ENCODE peak calls at places on chromosomes 6 and 20, in four cellular contexts. One of them, this sample, is unnamed.

GRCh38 chr6:140174509-140174908 is 800.1 kb upstream of the CITED2 start:
- DNase-seq in HepG2: no peak
- DNase-seq in GM12878: no peak
- DNase-seq in K562: no peak
- DNase-seq in this sample: no peak

GRCh38 chr20:17895641-17896246 is 72.8 kb downstream of the SNX5 start:
- DNase-seq in HepG2: no peak
- DNase-seq in GM12878: peak
- DNase-seq in K562: peak
- DNase-seq in this sample: peak

GRCh38 chr6:138572885-138573284 is 73.6 kb upstream of the NHSL1 start:
- DNase-seq in HepG2: no peak
- DNase-seq in GM12878: no peak
- DNase-seq in K562: no peak
- DNase-seq in this sample: no peak

GRCh38 chr6:156662025-156662445 is 115.1 kb upstream of the ARID1B start:
- DNase-seq in HepG2: peak
- DNase-seq in GM12878: no peak
- DNase-seq in K562: peak
- DNase-seq in this sample: no peak

GRCh38 chr6:25883536-25883935 is 9.5 kb upstream of the SLC17A3 start:
- DNase-seq in HepG2: no peak
- DNase-seq in GM12878: no peak
- DNase-seq in K562: no peak
- DNase-seq in this sample: no peak

GRCh38 chr6:139981066-139981624 is 606.7 kb upstream of the CITED2 start:
- DNase-seq in HepG2: no peak
- DNase-seq in GM12878: no peak
- DNase-seq in K562: no peak
- DNase-seq in this sample: no peak

GRCh38 chr20:42530855-42531674 is 658.6 kb downstream of the PTPRT start:
- DNase-seq in HepG2: peak
- DNase-seq in GM12878: no peak
- DNase-seq in K562: peak
- DNase-seq in this sample: peak

GRCh38 chr6:43516697-43517502 is at the start of the genes POLR1C and YIPF3:
- DNase-seq in HepG2: peak
- DNase-seq in GM12878: peak
- DNase-seq in K562: peak
- DNase-seq in this sample: peak

GRCh38 chr6:134720353-134721094 is 229.4 kb downstream of the ALDH8A1 start:
- DNase-seq in HepG2: no peak
- DNase-seq in GM12878: no peak
- DNase-seq in K562: no peak
- DNase-seq in this sample: no peak

GRCh38 chr20:20362774-20363435 is 5.0 kb upstream of the INSM1 start:
- DNase-seq in HepG2: no peak
- DNase-seq in GM12878: no peak
- DNase-seq in K562: no peak
- DNase-seq in this sample: peak

GRCh38 chr20:14775778-14776177 is 438.4 kb upstream of the FLRT3 start:
- DNase-seq in HepG2: peak
- DNase-seq in GM12878: no peak
- DNase-seq in K562: no peak
- DNase-seq in this sample: no peak

GRCh38 chr6:21141616-21142303 is 451.8 kb upstream of the SOX4 start:
- DNase-seq in HepG2: peak
- DNase-seq in GM12878: no peak
- DNase-seq in K562: no peak
- DNase-seq in this sample: no peak

GRCh38 chr6:106512958-106513480 is 116.3 kb downstream of the RTN4IP1 start:
- DNase-seq in HepG2: no peak
- DNase-seq in GM12878: no peak
- DNase-seq in K562: no peak
- DNase-seq in this sample: no peak

GRCh38 chr6:18501313-18502013 is 114.3 kb downstream of the RNF144B start:
- DNase-seq in HepG2: no peak
- DNase-seq in GM12878: no peak
- DNase-seq in K562: no peak
- DNase-seq in this sample: no peak

GRCh38 chr20:13839421-13840092 is 54.7 kb downstream of the NDUFAF5 start:
- DNase-seq in HepG2: no peak
- DNase-seq in GM12878: no peak
- DNase-seq in K562: no peak
- DNase-seq in this sample: no peak

GRCh38 chr20:32304121-32304520 is 26.7 kb downstream of the KIF3B start:
- DNase-seq in HepG2: no peak
- DNase-seq in GM12878: no peak
- DNase-seq in K562: no peak
- DNase-seq in this sample: no peak

GRCh38 chr20:6489361-6490154 is 277.9 kb upstream of the BMP2 start:
- DNase-seq in HepG2: peak
- DNase-seq in GM12878: no peak
- DNase-seq in K562: no peak
- DNase-seq in this sample: no peak

GRCh38 chr6:26743941-26744699 is 84.6 kb upstream of the ZNF322 start:
- DNase-seq in HepG2: no peak
- DNase-seq in GM12878: no peak
- DNase-seq in K562: peak
- DNase-seq in this sample: no peak

GRCh38 chr6:138545621-138545980 is 46.3 kb upstream of the NHSL1 start:
- DNase-seq in HepG2: no peak
- DNase-seq in GM12878: no peak
- DNase-seq in K562: no peak
- DNase-seq in this sample: no peak

GRCh38 chr6:82840571-82840970 is 225.1 kb downstream of the UBE3D start:
- DNase-seq in HepG2: no peak
- DNase-seq in GM12878: no peak
- DNase-seq in K562: no peak
- DNase-seq in this sample: no peak

GRCh38 chr20:4685923-4686221 is 35.8 kb upstream of the PRND start:
- DNase-seq in HepG2: no peak
- DNase-seq in GM12878: no peak
- DNase-seq in K562: no peak
- DNase-seq in this sample: no peak

GRCh38 chr6:56706981-56707726 is 64.5 kb upstream of the DST start:
- DNase-seq in HepG2: no peak
- DNase-seq in GM12878: no peak
- DNase-seq in K562: no peak
- DNase-seq in this sample: no peak

GRCh38 chr6:101534821-101535220 is 141.3 kb downstream of the GRIK2 start:
- DNase-seq in HepG2: no peak
- DNase-seq in GM12878: no peak
- DNase-seq in K562: no peak
- DNase-seq in this sample: no peak

GRCh38 chr6:131107166-131107565 is 28.1 kb upstream of the AKAP7 start:
- DNase-seq in HepG2: peak
- DNase-seq in GM12878: no peak
- DNase-seq in K562: peak
- DNase-seq in this sample: no peak

GRCh38 chr20:63402860-63403220 is 41.7 kb upstream of the CHRNA4 start:
- DNase-seq in HepG2: no peak
- DNase-seq in GM12878: no peak
- DNase-seq in K562: no peak
- DNase-seq in this sample: no peak

GRCh38 chr6:117448732-117449131 is 23.0 kb upstream of the ROS1 start:
- DNase-seq in HepG2: no peak
- DNase-seq in GM12878: no peak
- DNase-seq in K562: no peak
- DNase-seq in this sample: no peak

GRCh38 chr6:75349262-75349984 is 64.8 kb upstream of the TMEM30A start:
- DNase-seq in HepG2: no peak
- DNase-seq in GM12878: no peak
- DNase-seq in K562: peak
- DNase-seq in this sample: no peak

GRCh38 chr6:161128680-161129196 is 137.2 kb downstream of the MAP3K4 start:
- DNase-seq in HepG2: no peak
- DNase-seq in GM12878: no peak
- DNase-seq in K562: no peak
- DNase-seq in this sample: no peak

GRCh38 chr6:106141441-106142237 is 55.5 kb downstream of the PRDM1 start:
- DNase-seq in HepG2: no peak
- DNase-seq in GM12878: peak
- DNase-seq in K562: peak
- DNase-seq in this sample: no peak

GRCh38 chr20:18705490-18705889 is 108.1 kb upstream of the SCP2D1 start:
- DNase-seq in HepG2: no peak
- DNase-seq in GM12878: no peak
- DNase-seq in K562: no peak
- DNase-seq in this sample: no peak

GRCh38 chr20:6178537-6178936 is 55.7 kb upstream of the FERMT1 start:
- DNase-seq in HepG2: peak
- DNase-seq in GM12878: no peak
- DNase-seq in K562: peak
- DNase-seq in this sample: no peak

GRCh38 chr20:23441850-23442313 is 2.4 kb downstream of the CSTL1 start:
- DNase-seq in HepG2: peak
- DNase-seq in GM12878: peak
- DNase-seq in K562: peak
- DNase-seq in this sample: peak

GRCh38 chr20:19460386-19460785 is 247.9 kb downstream of the SLC24A3 start:
- DNase-seq in HepG2: no peak
- DNase-seq in GM12878: no peak
- DNase-seq in K562: no peak
- DNase-seq in this sample: no peak

GRCh38 chr20:36830791-36831691 is 44.9 kb upstream of the TLDC2 start:
- DNase-seq in HepG2: no peak
- DNase-seq in GM12878: no peak
- DNase-seq in K562: no peak
- DNase-seq in this sample: no peak

GRCh38 chr20:18666803-18667460 is 79.1 kb downstream of the DTD1 start:
- DNase-seq in HepG2: no peak
- DNase-seq in GM12878: no peak
- DNase-seq in K562: no peak
- DNase-seq in this sample: no peak

DNA sequence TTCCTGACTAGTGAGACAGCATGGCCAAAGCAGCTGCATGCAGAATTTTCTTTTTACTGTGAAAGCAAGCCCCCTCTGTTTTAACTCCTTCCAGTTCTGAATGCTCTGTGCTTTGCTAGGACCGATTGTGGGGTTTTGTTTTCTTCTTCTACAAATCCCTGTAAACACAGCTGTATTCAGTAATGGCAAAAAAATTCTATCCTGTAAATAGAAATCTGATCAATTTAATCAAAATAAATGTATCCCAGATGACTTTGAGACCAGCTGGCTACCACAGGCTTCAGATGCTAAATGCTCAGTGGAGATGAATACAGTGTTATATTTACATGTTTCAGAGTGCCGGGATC is 149.4 kb downstream of the PRL start:
- DNase-seq in HepG2: no peak
- DNase-seq in GM12878: no peak
- DNase-seq in K562: no peak
- DNase-seq in this sample: no peak
- TF ChIP-seq BRCA1 in HepG2: no peak
- TF ChIP-seq BRCA1 in GM12878: no peak
- TF ChIP-seq BRCA1 in K562: no peak
- TF ChIP-seq BRCA1 in this sample: no peak

DNA sequence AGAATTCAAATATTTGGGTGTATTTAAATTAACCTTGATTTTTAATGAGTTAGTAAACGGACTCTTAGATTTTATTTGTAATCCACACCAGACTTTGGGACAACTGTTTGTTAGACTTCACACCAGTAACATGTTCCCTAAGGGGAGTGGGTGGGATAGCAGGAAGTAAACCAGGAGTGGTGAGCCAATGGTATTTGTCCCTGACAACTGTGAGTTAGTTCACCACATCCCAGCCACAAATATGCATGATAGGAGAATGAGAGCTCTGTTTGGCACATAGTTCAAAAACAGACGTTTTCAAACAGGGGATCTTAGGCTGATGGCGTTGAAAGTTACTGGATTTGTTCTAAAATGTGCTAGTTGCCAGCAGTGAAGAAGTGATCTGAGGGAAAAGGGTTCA is 18.7 kb upstream of the COL10A1 start:
- DNase-seq in HepG2: peak
- DNase-seq in GM12878: no peak
- DNase-seq in K562: peak
- DNase-seq in this sample: no peak
- TF ChIP-seq BRCA1 in HepG2: no peak
- TF ChIP-seq BRCA1 in GM12878: no peak
- TF ChIP-seq BRCA1 in K562: no peak
- TF ChIP-seq BRCA1 in this sample: no peak

DNA sequence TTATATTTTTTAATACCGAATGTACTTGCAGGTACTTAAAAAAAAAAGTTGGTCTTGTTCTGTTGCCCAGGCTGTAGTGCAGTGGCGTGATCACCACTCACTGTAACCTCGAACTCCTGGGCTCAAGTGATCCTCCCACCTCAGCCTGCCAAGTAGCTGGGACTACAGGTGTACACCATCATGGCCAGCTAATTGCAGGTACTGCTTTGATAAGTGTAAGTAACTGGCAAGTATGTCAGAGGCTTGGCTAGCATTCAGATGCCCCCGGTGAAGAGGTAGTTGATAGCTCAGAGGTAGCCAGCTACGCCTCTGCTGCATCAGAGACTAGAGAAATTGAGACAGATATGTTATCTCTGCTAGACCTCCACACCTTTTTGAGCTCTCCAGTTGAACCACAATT is 40.5 kb downstream of the BTBD9 start:
- DNase-seq in HepG2: no peak
- DNase-seq in GM12878: no peak
- DNase-seq in K562: no peak
- DNase-seq in this sample: no peak
- TF ChIP-seq BRCA1 in HepG2: no peak
- TF ChIP-seq BRCA1 in GM12878: no peak
- TF ChIP-seq BRCA1 in K562: no peak
- TF ChIP-seq BRCA1 in this sample: no peak

DNA sequence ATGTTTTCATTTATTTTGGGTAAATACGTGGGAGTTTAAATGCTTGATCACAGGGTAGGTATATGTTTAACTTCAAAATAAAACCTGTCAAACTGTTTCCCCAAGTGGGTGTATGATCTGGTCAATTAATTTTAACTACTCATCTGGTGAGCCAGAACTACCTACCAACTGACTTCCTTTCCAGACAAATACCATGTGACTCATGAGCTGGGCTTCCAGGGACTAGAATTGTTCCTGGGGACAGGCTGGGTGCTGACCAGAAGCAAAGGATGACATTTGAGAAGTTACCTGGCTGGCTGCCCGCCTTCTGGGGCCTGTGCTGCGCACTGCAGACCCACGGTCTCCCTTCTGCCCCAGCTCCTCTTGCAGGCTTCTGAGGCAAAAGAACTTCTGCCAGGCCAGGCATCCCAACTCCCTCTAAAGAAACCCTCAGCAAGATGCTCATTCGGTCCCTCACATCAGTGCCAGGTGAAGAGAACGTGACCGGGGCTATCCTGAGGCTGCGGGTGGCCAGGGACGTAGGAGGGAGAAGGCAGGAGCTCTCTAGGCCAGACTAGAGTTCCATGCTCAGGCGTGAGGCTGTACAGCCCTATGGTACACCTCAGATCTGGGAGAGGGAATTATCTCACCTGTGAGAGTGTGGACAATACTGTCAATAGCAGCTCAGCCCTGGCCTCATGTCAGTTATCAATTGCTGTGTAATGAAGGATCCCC is 103.6 kb downstream of the JPH2 start:
- DNase-seq in HepG2: no peak
- DNase-seq in GM12878: no peak
- DNase-seq in K562: no peak
- DNase-seq in this sample: no peak
- TF ChIP-seq BRCA1 in HepG2: no peak
- TF ChIP-seq BRCA1 in GM12878: no peak
- TF ChIP-seq BRCA1 in K562: no peak
- TF ChIP-seq BRCA1 in this sample: no peak